ENCODE peak calls at places on chromosomes 16 and 17, in ten cellular contexts. I is endothelial cell, V is neural progenitor cell, B is kidney, E is right atrium auricular region, W is psoas muscle, K is endothelial cell of umbilical vein, Y is PC-3, M is AG09309, O is choroid plexus epithelial cell. F is an unnamed sample.

GRCh38 chr17:47941998-47942490 is 673 bp downstream of the PNPO start:
- DNase-seq in I (no peak), V (no peak), B (no peak), E (no peak), W (no peak), K (peak; percentile 6), Y (no peak), M (no peak), O (no peak), F (no peak)

GRCh38 chr17:1617620-1618174 is 10.9 kb downstream of the SLC43A2 start:
- DNase-seq in I (no peak), V (no peak), B (no peak), E (peak; percentile 85), W (peak; percentile 50), K (peak; percentile 87), Y (no peak), M (peak; percentile 65), O (peak; percentile 69), F (no peak)

GRCh38 chr16:56965149-56965938 is 3.6 kb downstream of the CETP start:
- DNase-seq in I (no peak), V (no peak), B (peak; percentile 77), E (no peak), W (no peak), K (no peak), Y (no peak), M (no peak), O (peak; percentile 44), F (no peak)

GRCh38 chr17:74211141-74211928 is 2.0 kb upstream of the TTYH2 start:
- DNase-seq in I (no peak), V (peak; percentile 40), B (no peak), E (no peak), W (no peak), K (no peak), Y (peak; percentile 28), M (no peak), O (peak; percentile 40), F (no peak)

GRCh38 chr16:89922477-89922883 is 662 bp upstream of the TUBB3 start:
- DNase-seq in I (peak; percentile 53), V (peak; percentile 75), B (peak; percentile 98), E (peak; percentile 93), W (peak; percentile 85), K (peak; percentile 88), Y (peak; percentile 84), M (peak; percentile 73), O (peak; percentile 94), F (peak; percentile 95)

GRCh38 chr17:45013021-45013997 is 38.1 kb downstream of the DCAKD start:
- DNase-seq in I (no peak), V (peak; percentile 35), B (no peak), E (peak; percentile 63), W (no peak), K (no peak), Y (no peak), M (no peak), O (peak; percentile 65), F (no peak)

GRCh38 chr16:66357523-66357928 is 9.0 kb upstream of the CDH5 start:
- DNase-seq in I (peak; percentile 75), V (peak; percentile 75), B (no peak), E (peak; percentile 73), W (no peak), K (peak; percentile 93), Y (peak; percentile 90), M (peak; percentile 57), O (peak; percentile 91), F (peak; percentile 52)

GRCh38 chr17:4919511-4920047 is 12.5 kb upstream of the GP1BA start:
- DNase-seq in I (no peak), V (peak; percentile 35), B (no peak), E (no peak), W (no peak), K (no peak), Y (no peak), M (no peak), O (no peak), F (no peak)

GRCh38 chr16:69477546-69477945 is 53.1 kb downstream of the CYB5B start:
- DNase-seq in I (no peak), V (no peak), B (no peak), E (peak; percentile 53), W (no peak), K (peak; percentile 71), Y (no peak), M (no peak), O (peak; percentile 21), F (no peak)

GRCh38 chr16:8886593-8887437 is 4.7 kb downstream of the LITAFD start:
- DNase-seq in I (no peak), V (no peak), B (peak; percentile 17), E (no peak), W (no peak), K (no peak), Y (no peak), M (no peak), O (no peak), F (peak; percentile 2)

GRCh38 chr16:8887952-8888560 is 5.9 kb downstream of the LITAFD start:
- DNase-seq in I (no peak), V (no peak), B (peak; percentile 75), E (peak; percentile 82), W (peak; percentile 93), K (no peak), Y (peak; percentile 52), M (no peak), O (no peak), F (no peak)

GRCh38 chr16:8887438-8887765 is 5.3 kb downstream of the LITAFD start:
- DNase-seq in I (no peak), V (no peak), B (peak; percentile 23), E (no peak), W (no peak), K (no peak), Y (no peak), M (no peak), O (no peak), F (peak; percentile 6)

GRCh38 chr16:8882725-8883377 is 700 bp downstream of the LITAFD start:
- DNase-seq in I (no peak), V (no peak), B (no peak), E (no peak), W (no peak), K (no peak), Y (no peak), M (no peak), O (no peak), F (no peak)

GRCh38 chr16:8885674-8886592 is 3.8 kb downstream of the LITAFD start:
- DNase-seq in I (no peak), V (peak; percentile 44), B (peak; percentile 73), E (no peak), W (peak; percentile 51), K (peak; percentile 48), Y (peak; percentile 55), M (no peak), O (no peak), F (peak; percentile 52)
- TF ChIP-seq CTCF in I (no peak), V (peak; percentile 24), B (no peak), E (no peak), W (no peak), K (peak; percentile 15), Y (peak; percentile 23), M (peak; percentile 27), O (peak; percentile 12), F (peak; percentile 12)

DNA sequence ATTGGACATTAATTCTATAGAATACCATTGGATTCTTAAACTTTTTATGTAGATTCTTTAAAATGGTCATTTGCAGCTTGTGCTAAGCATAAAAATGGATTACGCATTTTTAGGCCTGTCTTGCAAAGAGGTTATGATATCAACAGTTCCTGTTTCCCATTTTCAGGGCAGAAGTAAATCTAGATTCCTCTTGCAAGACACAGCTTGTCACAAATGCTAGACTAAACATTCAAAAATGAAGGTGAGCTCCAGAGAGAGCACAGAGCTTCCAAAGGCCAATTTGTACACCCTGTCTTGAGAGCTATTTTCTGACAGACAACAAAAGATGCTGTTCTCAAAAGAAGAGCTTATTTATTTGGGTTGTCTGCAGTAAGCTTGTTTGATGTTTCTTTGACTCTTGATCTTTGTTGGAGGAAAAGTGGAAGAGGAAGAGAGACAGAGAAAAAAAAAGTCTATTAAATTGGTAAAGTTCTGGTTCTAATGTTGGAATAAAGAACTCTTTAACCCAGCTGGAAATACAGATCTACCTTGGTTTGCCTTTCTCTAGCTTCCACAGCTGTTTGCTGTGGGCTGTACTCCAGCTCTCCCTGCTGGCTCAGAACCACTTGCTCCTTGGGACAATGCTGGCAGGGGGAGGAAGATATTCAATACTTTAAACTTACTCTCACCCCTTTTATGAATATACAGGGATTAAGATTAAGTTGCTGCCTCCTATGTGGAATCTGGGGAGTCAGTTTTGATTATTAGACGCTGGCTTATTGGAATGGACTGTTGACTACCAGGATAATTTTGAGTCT is 651.8 kb downstream of the CDH11 start:
- DNase-seq in I (no peak), V (peak; percentile 19), B (peak; percentile 45), E (no peak), W (peak; percentile 18), K (peak; percentile 8), Y (no peak), M (no peak), O (peak; percentile 55), F (no peak)
- TF ChIP-seq CTCF in I (no peak), V (no peak), B (no peak), E (no peak), W (no peak), K (no peak), Y (no peak), M (peak; percentile 28), O (peak; percentile 61), F (no peak)

GRCh38 chr17:64017381-64017980 is 3.0 kb downstream of the ICAM2 start:
- DNase-seq in I (no peak), V (no peak), B (no peak), E (no peak), W (no peak), K (peak; percentile 43), Y (peak; percentile 37), M (no peak), O (no peak), F (no peak)
- TF ChIP-seq CTCF in I (peak; percentile 83), V (peak; percentile 36), B (no peak), E (no peak), W (peak; percentile 17), K (peak; percentile 8), Y (peak; percentile 53), M (peak; percentile 20), O (no peak), F (peak; percentile 63)

GRCh38 chr17:65261152-65261551 is 124.0 kb downstream of the RGS9 start:
- DNase-seq in I (peak; percentile 7), V (no peak), B (no peak), E (no peak), W (no peak), K (no peak), Y (no peak), M (no peak), O (no peak), F (no peak)
- TF ChIP-seq CTCF in I (peak; percentile 28), V (peak; percentile 20), B (no peak), E (no peak), W (no peak), K (no peak), Y (no peak), M (no peak), O (peak; percentile 17), F (no peak)